ENCODE peak calls at places on chromosomes 5 and 9, in five cellular contexts. R is lower leg skin, E is NCI-H1092, N is head of caudate nucleus, O is heart right ventricle. B is an unnamed sample.

GRCh38 chr5:113578091-113578490 is 64.6 kb downstream of the YTHDC2 start:
- DNase-seq in O (no peak), E (no peak), N (no peak), R (no peak), B (no peak)

GRCh38 chr5:152956943-152957613 is 533.4 kb upstream of the GRIA1 start:
- DNase-seq in R (no peak), E (no peak), N (no peak), O (no peak), B (no peak)

GRCh38 chr9:120688758-120689157 is 25.5 kb downstream of the MEGF9 start:
- DNase-seq in O (no peak), E (no peak), R (no peak), N (no peak), B (no peak)

GRCh38 chr9:21810881-21811280 is 8.4 kb downstream of the MTAP start:
- DNase-seq in E (no peak), R (no peak), N (no peak), O (no peak), B (no peak)

GRCh38 chr9:97623946-97624345 is 9.2 kb downstream of the TSTD2 start:
- DNase-seq in R (no peak), E (no peak), O (no peak), N (no peak), B (no peak)

GRCh38 chr5:20276061-20276958 is 288.3 kb upstream of the CDH18 start:
- DNase-seq in O (no peak), R (no peak), N (no peak), E (no peak), B (peak)

GRCh38 chr5:163379298-163380155 is 57.9 kb upstream of the CCNG1 start:
- DNase-seq in R (no peak), N (no peak), O (no peak), E (no peak), B (no peak)

GRCh38 chr5:150235548-150235895 is 45.7 kb downstream of the SLC6A7 start:
- DNase-seq in R (no peak), E (no peak), N (no peak), O (no peak), B (no peak)

GRCh38 chr9:114718801-114719221 is 36.8 kb upstream of the TEX48 start:
- DNase-seq in R (no peak), N (no peak), E (no peak), O (no peak), B (peak)

GRCh38 chr5:132024789-132025402 is 13.4 kb upstream of the ACSL6 start:
- DNase-seq in E (no peak), R (peak), N (no peak), O (no peak), B (no peak)

GRCh38 chr9:136644343-136644592 is 18.4 kb upstream of the EGFL7 start:
- DNase-seq in O (peak), E (no peak), N (no peak), R (no peak), B (no peak)

GRCh38 chr5:81971694-81972495 is at the start of gene ATG10:
- DNase-seq in N (peak), E (peak), R (peak), O (peak), B (peak)

GRCh38 chr5:150058480-150059126 is 27.8 kb downstream of the CSF1R start:
- DNase-seq in N (no peak), O (peak), R (no peak), E (no peak), B (no peak)

GRCh38 chr5:79697222-79698164 is 7.9 kb downstream of the CMYA5 start:
- DNase-seq in R (no peak), E (no peak), N (no peak), O (peak), B (no peak)

GRCh38 chr9:114370985-114371335 is 16.8 kb downstream of the AKNA start:
- DNase-seq in E (no peak), R (no peak), N (peak), O (no peak), B (no peak)

GRCh38 chr9:338602-339001 is 123.9 kb downstream of the DOCK8 start:
- DNase-seq in N (no peak), E (no peak), O (no peak), R (no peak), B (no peak)

GRCh38 chr5:150291388-150292385 is 2.1 kb upstream of the CAMK2A start:
- DNase-seq in N (no peak), R (no peak), O (no peak), E (no peak), B (no peak)

GRCh38 chr5:53364098-53364497 is 116.3 kb upstream of the FST start:
- DNase-seq in N (no peak), R (no peak), O (no peak), E (no peak), B (no peak)

GRCh38 chr9:5450360-5451051 is at the start of gene CD274:
- DNase-seq in R (peak), N (peak), O (peak), E (peak), B (peak)

GRCh38 chr9:86406366-86406765 is 52.2 kb upstream of the TUT7 start:
- DNase-seq in R (no peak), N (no peak), E (no peak), O (no peak), B (no peak)

GRCh38 chr9:128713941-128714573 is 9.9 kb downstream of the ZDHHC12 start:
- DNase-seq in N (no peak), E (no peak), O (no peak), R (peak), B (no peak)

GRCh38 chr5:111401906-111402305 is 110.4 kb downstream of the STARD4 start:
- DNase-seq in O (no peak), N (no peak), R (no peak), E (no peak), B (no peak)

GRCh38 chr5:121870489-121870888 is 18.8 kb downstream of the FTMT start:
- DNase-seq in R (no peak), E (no peak), N (no peak), O (no peak), B (no peak)

GRCh38 chr9:93955356-93956182 is 414 bp upstream of the BARX1 start:
- DNase-seq in N (no peak), E (peak), R (no peak), O (no peak), B (no peak)